ENCODE peak calls at places on chromosomes 2 and 18, in nine cellular contexts. Y is stimulated activated CD4-positive, alpha-beta T cell treated with anti-CD3 and anti-CD28 coated beads, Interleukin-4, amount 100 ng/mL, for 4 hours; I is CD4-positive, CD25-positive, alpha-beta regulatory T cell; O is amygdala; D is LoVo; T is NCI-H510A; R is amniotic epithelial cell; K is suprapubic skin; P is activated CD4-positive, alpha-beta T cell treated with anti-CD3 and anti-CD28 coated beads, Interleukin-2, amount 50 U/mL, for 4 hours. S is an unnamed sample.

GRCh38 chr2:37896319-37896718 is 28.8 kb upstream of the RMDN2 start:
- DNase-seq in Y (no peak), I (no peak), O (no peak), D (no peak), T (no peak), R (peak; percentile 24), K (no peak), P (no peak), S (no peak)

GRCh38 chr2:241363316-241363879 is 7.3 kb downstream of the FARP2 start:
- DNase-seq in Y (no peak), I (no peak), O (no peak), D (no peak), T (no peak), R (no peak), K (no peak), P (no peak), S (no peak)

GRCh38 chr2:191202209-191202721 is 42.9 kb upstream of the MYO1B start:
- DNase-seq in Y (no peak), I (no peak), O (no peak), D (no peak), T (no peak), R (peak; percentile 93), K (no peak), P (no peak), S (no peak)

GRCh38 chr2:73202156-73203054 is at the start of gene NOTO:
- DNase-seq in Y (no peak), I (no peak), O (no peak), D (no peak), T (no peak), R (peak; percentile 18), K (no peak), P (no peak), S (no peak)

GRCh38 chr2:80126596-80127189 is 177.9 kb downstream of the LRRTM1 start:
- DNase-seq in Y (no peak), I (no peak), O (no peak), D (no peak), T (no peak), R (peak; percentile 88), K (no peak), P (no peak), S (no peak)

GRCh38 chr18:3541549-3542386 is 91.8 kb downstream of the TGIF1 start:
- DNase-seq in Y (no peak), I (no peak), O (no peak), D (peak; percentile 16), T (no peak), R (no peak), K (no peak), P (no peak), S (no peak)

GRCh38 chr18:45060102-45060501 is 379.4 kb downstream of the SETBP1 start:
- DNase-seq in Y (no peak), I (no peak), O (no peak), D (no peak), T (no peak), R (peak; percentile 9), K (no peak), P (no peak), S (no peak)

GRCh38 chr2:212145111-212145510 is 393.5 kb downstream of the ERBB4 start:
- DNase-seq in Y (no peak), I (no peak), O (no peak), D (no peak), T (no peak), R (peak; percentile 70), K (no peak), P (no peak), S (no peak)

GRCh38 chr18:22241806-22242440 is 72.5 kb downstream of the GATA6 start:
- DNase-seq in Y (no peak), I (no peak), O (no peak), D (peak; percentile 44), T (no peak), R (no peak), K (no peak), P (no peak), S (no peak)

GRCh38 chr18:61929881-61930640 is 37.3 kb upstream of the RNF152 start:
- DNase-seq in Y (no peak), I (no peak), O (no peak), D (no peak), T (peak; percentile 22), R (no peak), K (no peak), P (no peak), S (no peak)

GRCh38 chr2:207387172-207387571 is 142.6 kb upstream of the CREB1 start:
- DNase-seq in Y (no peak), I (no peak), O (no peak), D (no peak), T (no peak), R (no peak), K (no peak), P (no peak), S (no peak)

GRCh38 chr18:62287753-62288668 is 37.1 kb upstream of the TNFRSF11A start:
- DNase-seq in Y (no peak), I (no peak), O (no peak), D (peak; percentile 12), T (no peak), R (no peak), K (no peak), P (no peak), S (no peak)

GRCh38 chr18:56569391-56569790 is 69.0 kb downstream of the TXNL1 start:
- DNase-seq in Y (no peak), I (no peak), O (no peak), D (no peak), T (no peak), R (no peak), K (no peak), P (no peak), S (no peak)

GRCh38 chr2:218290316-218291261 is 1.7 kb downstream of the TMBIM1 start:
- DNase-seq in Y (peak; percentile 41), I (peak; percentile 28), O (no peak), D (no peak), T (no peak), R (no peak), K (no peak), P (no peak), S (peak; percentile 44)